ENCODE peak calls at places on chromosomes 12 and 14, in nine cellular contexts. Z is choroid plexus epithelial cell, M is pancreas, H is HFF-Myc, B is cardiac muscle cell, L is astrocyte of the cerebellum, I is Peyer's patch, V is thyroid gland, X is psoas muscle. K is an unnamed sample.
A peak's percentile ranks its signal among the peaks of the same experiment; 100 is the strongest.

GRCh38 chr14:72943876-72944430 is 17.7 kb downstream of the DCAF4 start:
- DNase-seq in Z (no peak), M (no peak), H (no peak), B (no peak), L (no peak), I (no peak), V (no peak), X (no peak), K (no peak)

GRCh38 chr12:750356-751191 is 1.8 kb upstream of the WNK1 start:
- DNase-seq in Z (no peak), M (no peak), H (no peak), B (no peak), L (no peak), I (no peak), V (no peak), X (no peak), K (peak; percentile 28)

GRCh38 chr14:75379930-75380270 is 47.9 kb upstream of the JDP2 start:
- DNase-seq in Z (no peak), M (no peak), H (no peak), B (no peak), L (no peak), I (no peak), V (no peak), X (no peak), K (no peak)

GRCh38 chr12:52037248-52037861 is 13.9 kb upstream of the NR4A1 start:
- DNase-seq in Z (peak; percentile 62), M (peak; percentile 85), H (no peak), B (peak; percentile 77), L (no peak), I (peak; percentile 67), V (peak; percentile 68), X (peak; percentile 82), K (peak; percentile 54)

GRCh38 chr12:81257952-81258551 is 180.2 kb downstream of the ACSS3 start:
- DNase-seq in Z (peak; percentile 73), M (no peak), H (peak; percentile 20), B (peak; percentile 67), L (peak; percentile 43), I (no peak), V (no peak), X (no peak), K (no peak)

GRCh38 chr12:47776471-47777143 is 3.6 kb downstream of the SLC48A1 start:
- DNase-seq in Z (peak; percentile 57), M (no peak), H (no peak), B (peak; percentile 69), L (no peak), I (no peak), V (peak; percentile 83), X (no peak), K (no peak)

GRCh38 chr12:57759360-57759980 is 4.6 kb downstream of the MARCHF9 start:
- DNase-seq in Z (peak; percentile 55), M (no peak), H (no peak), B (no peak), L (no peak), I (no peak), V (peak; percentile 32), X (no peak), K (peak; percentile 42)

GRCh38 chr12:49515266-49515665 is 23.6 kb upstream of the KCNH3 start:
- DNase-seq in Z (peak; percentile 87), M (no peak), H (peak; percentile 47), B (peak; percentile 74), L (peak; percentile 73), I (no peak), V (peak; percentile 34), X (no peak), K (no peak)

GRCh38 chr14:95313246-95313645 is 6.5 kb downstream of the CLMN start:
- DNase-seq in Z (no peak), M (no peak), H (no peak), B (no peak), L (no peak), I (no peak), V (no peak), X (no peak), K (no peak)

GRCh38 chr12:50275545-50275944 is 7.8 kb downstream of the LIMA1 start:
- DNase-seq in Z (no peak), M (no peak), H (no peak), B (peak; percentile 26), L (no peak), I (peak; percentile 67), V (no peak), X (no peak), K (no peak)

GRCh38 chr12:49296836-49297694 is 2.1 kb downstream of the PRPH start:
- DNase-seq in Z (no peak), M (peak; percentile 78), H (no peak), B (no peak), L (no peak), I (peak; percentile 66), V (peak; percentile 29), X (no peak), K (peak; percentile 48)

GRCh38 chr14:59133202-59133601 is 55.3 kb upstream of the DAAM1 start:
- DNase-seq in Z (peak; percentile 50), M (no peak), H (no peak), B (peak; percentile 29), L (no peak), I (no peak), V (no peak), X (no peak), K (no peak)

GRCh38 chr14:102275866-102276265 is 29.1 kb downstream of the MOK start:
- DNase-seq in Z (no peak), M (no peak), H (no peak), B (no peak), L (no peak), I (no peak), V (no peak), X (no peak), K (no peak)

GRCh38 chr14:37695836-37696235 is 100.4 kb downstream of the TTC6 start:
- DNase-seq in Z (peak; percentile 37), M (no peak), H (no peak), B (no peak), L (no peak), I (no peak), V (no peak), X (no peak), K (no peak)

GRCh38 chr12:64105026-64105425 is 117.1 kb downstream of the KICS2 start:
- DNase-seq in Z (no peak), M (no peak), H (no peak), B (no peak), L (no peak), I (no peak), V (no peak), X (no peak), K (no peak)

GRCh38 chr14:98411154-98411553 is 860.8 kb downstream of the BCL11B start:
- DNase-seq in Z (no peak), M (no peak), H (no peak), B (no peak), L (no peak), I (no peak), V (no peak), X (no peak), K (no peak)

GRCh38 chr14:64137657-64138290 is 156.4 kb downstream of the ESR2 start:
- DNase-seq in Z (peak; percentile 53), M (no peak), H (no peak), B (peak; percentile 30), L (no peak), I (no peak), V (no peak), X (no peak), K (no peak)

GRCh38 chr14:74856366-74856765 is 19.6 kb downstream of the PROX2 start:
- DNase-seq in Z (no peak), M (no peak), H (no peak), B (no peak), L (no peak), I (no peak), V (no peak), X (no peak), K (no peak)

GRCh38 chr14:52080817-52081755 is 12.2 kb upstream of the NID2 start:
- DNase-seq in Z (peak; percentile 92), M (no peak), H (no peak), B (peak; percentile 94), L (no peak), I (no peak), V (peak; percentile 73), X (no peak), K (no peak)

GRCh38 chr12:24937553-24938244 is 11.2 kb downstream of the BCAT1 start:
- DNase-seq in Z (no peak), M (no peak), H (no peak), B (no peak), L (no peak), I (no peak), V (no peak), X (no peak), K (peak; percentile 24)

DNA sequence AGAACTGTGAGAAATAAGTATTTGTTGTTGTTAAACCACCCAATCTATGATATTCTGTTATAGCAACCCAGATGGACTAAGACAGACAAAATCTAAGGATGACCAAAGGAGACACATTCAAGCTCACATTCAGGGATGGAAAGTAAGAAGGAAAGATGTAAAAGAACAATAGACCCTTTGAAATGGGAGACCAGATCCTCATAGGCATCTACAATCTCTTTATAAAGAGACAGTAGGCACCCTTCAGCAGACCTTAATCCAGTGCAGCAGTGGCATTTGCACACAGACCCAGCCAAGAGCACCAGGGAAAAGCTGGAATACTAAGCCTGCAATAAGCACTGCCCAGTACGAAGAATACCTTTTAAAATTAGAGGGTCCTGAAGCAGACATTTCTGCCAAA is 132.7 kb downstream of the KLHL28 start:
- DNase-seq in Z (no peak), M (no peak), H (no peak), B (no peak), L (no peak), I (no peak), V (no peak), X (no peak), K (no peak)
- TF ChIP-seq CTCF in Z (no peak), M (no peak), H (no peak), B (no peak), L (no peak), I (no peak), V (no peak), X (no peak), K (no peak)

DNA sequence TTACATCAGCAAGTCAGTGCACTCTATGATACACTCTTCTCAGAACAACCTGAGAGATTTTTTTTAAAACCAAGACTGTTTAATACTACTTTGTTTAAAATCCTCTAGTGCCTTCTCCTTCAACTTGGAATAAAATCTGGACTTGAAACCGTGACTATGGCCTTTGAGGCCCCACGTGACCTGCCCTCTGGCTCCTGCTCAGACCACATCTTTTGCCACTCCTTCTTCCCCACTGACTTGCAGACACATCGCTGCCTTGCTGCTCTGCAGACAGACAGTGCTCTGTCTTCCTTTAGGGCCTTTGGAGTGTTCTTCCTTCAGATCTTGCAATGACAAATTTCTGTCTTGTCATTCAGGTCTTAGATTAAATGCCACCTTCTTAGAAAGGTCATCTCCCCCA is 48.5 kb downstream of the TTC8 start:
- DNase-seq in Z (no peak), M (no peak), H (no peak), B (no peak), L (no peak), I (no peak), V (no peak), X (no peak), K (no peak)
- TF ChIP-seq CTCF in Z (no peak), M (no peak), H (no peak), B (no peak), L (no peak), I (no peak), V (no peak), X (no peak), K (no peak)

GRCh38 chr12:100737168-100737567 is 57.4 kb upstream of the ANO4 start:
- DNase-seq in Z (peak; percentile 1), M (no peak), H (no peak), B (no peak), L (no peak), I (no peak), V (no peak), X (no peak), K (no peak)
- TF ChIP-seq CTCF in Z (no peak), M (no peak), H (no peak), B (no peak), L (no peak), I (no peak), V (no peak), X (no peak), K (no peak)

GRCh38 chr14:22226381-22226780 is 362.6 kb downstream of the DAD1 start:
- DNase-seq in Z (peak; percentile 67), M (no peak), H (no peak), B (no peak), L (no peak), I (no peak), V (no peak), X (no peak), K (no peak)
- TF ChIP-seq CTCF in Z (peak; percentile 47), M (no peak), H (no peak), B (no peak), L (peak; percentile 9), I (peak; percentile 34), V (no peak), X (no peak), K (peak; percentile 29)

K was measured in BE2C.